ENCODE peak calls at places on chromosomes 5 and 9, in six cellular contexts. M is stimulated activated CD4-positive, alpha-beta T cell treated with anti-CD3 and anti-CD28 coated beads, Interleukin-12 subunit alpha, Interleukin-12 subunit beta, amount 100 ng/mL, for 4 hours; I is heart left ventricle; O is activated CD4-positive, CD25-positive, alpha-beta regulatory T cell treated with anti-CD3 and anti-CD28 coated beads, Interleukin-2, amount 50 U/mL, for 72 hours; N is ELR; V is activated CD8-positive, alpha-beta memory T cell treated with anti-CD3 and anti-CD28 coated beads, Interleukin-2, amount 10 ng/mL, durations not matched to agents 7 days and 5 days. Q is an unnamed sample.
A peak's percentile ranks its signal among the peaks of the same experiment; 100 is the strongest.

GRCh38 chr9:134304306-134304705 is 21.9 kb upstream of the RXRA start:
- DNase-seq in O (no peak), I (no peak), V (no peak), N (no peak), M (no peak), Q (no peak)

GRCh38 chr9:35771524-35771923 is 17.4 kb upstream of the MSMP start:
- DNase-seq in N (peak; percentile 30), M (no peak), V (no peak), I (no peak), O (no peak), Q (no peak)

GRCh38 chr5:34511915-34512314 is 144.2 kb upstream of the RAI14 start:
- DNase-seq in V (no peak), M (no peak), I (peak; percentile 38), N (no peak), O (no peak), Q (no peak)

GRCh38 chr9:28024616-28025147 is 451.4 kb upstream of the C9orf72 start:
- DNase-seq in M (no peak), N (no peak), O (no peak), I (no peak), V (no peak), Q (no peak)

GRCh38 chr5:76384189-76384588 is 18.9 kb upstream of the IQGAP2 start:
- DNase-seq in V (no peak), O (no peak), M (no peak), I (no peak), N (no peak), Q (no peak)

GRCh38 chr5:14628346-14628745 is 36.2 kb upstream of the OTULIN start:
- DNase-seq in V (peak; percentile 76), M (peak; percentile 44), I (no peak), N (peak; percentile 66), O (peak; percentile 36), Q (no peak)

GRCh38 chr9:24297931-24298330 is 247.8 kb downstream of the IZUMO3 start:
- DNase-seq in O (no peak), N (no peak), I (no peak), V (no peak), M (no peak), Q (no peak)

GRCh38 chr9:82021198-82021597 is 32.6 kb downstream of the SPATA31D1 start:
- DNase-seq in I (no peak), V (no peak), M (no peak), O (no peak), N (peak; percentile 33), Q (no peak)

GRCh38 chr9:706606-707451 is 134.7 kb upstream of the DMRT1 start:
- DNase-seq in I (peak; percentile 73), M (peak; percentile 14), O (no peak), V (peak; percentile 62), N (peak; percentile 69), Q (no peak)

GRCh38 chr5:102545175-102545574 is 46.4 kb upstream of the SLCO6A1 start:
- DNase-seq in N (peak; percentile 41), V (no peak), O (no peak), I (no peak), M (no peak), Q (no peak)

GRCh38 chr9:89642789-89643188 is 38.0 kb downstream of the GADD45G start:
- DNase-seq in I (no peak), V (no peak), O (no peak), M (no peak), N (no peak), Q (no peak)

GRCh38 chr5:58872670-58873273 is 289.9 kb downstream of the RAB3C start:
- DNase-seq in I (no peak), M (no peak), V (no peak), N (no peak), O (no peak), Q (no peak)

GRCh38 chr5:158957196-158957595 is 142.5 kb downstream of the EBF1 start:
- DNase-seq in M (no peak), V (no peak), N (no peak), O (no peak), I (no peak), Q (no peak)

GRCh38 chr9:135047521-135047920 is 39.9 kb upstream of the OLFM1 start:
- DNase-seq in O (no peak), N (no peak), M (no peak), I (no peak), V (no peak), Q (no peak)

GRCh38 chr5:141695627-141696180 is 13.7 kb upstream of the ARAP3 start:
- DNase-seq in N (peak; percentile 24), M (no peak), I (peak; percentile 76), O (no peak), V (no peak), Q (no peak)

GRCh38 chr5:68460147-68460760 is 244.7 kb downstream of the PIK3R1 start:
- DNase-seq in N (peak; percentile 81), M (no peak), I (no peak), V (peak; percentile 64), O (no peak), Q (peak; percentile 20)

GRCh38 chr5:75566710-75567309 is 44.4 kb upstream of the ANKDD1B start:
- DNase-seq in O (peak; percentile 39), N (peak; percentile 96), V (peak; percentile 54), I (no peak), M (peak; percentile 37), Q (peak; percentile 86)

GRCh38 chr9:13915591-13916301 is 398.2 kb downstream of the NFIB start:
- DNase-seq in I (no peak), V (no peak), N (no peak), O (no peak), M (no peak), Q (no peak)

GRCh38 chr5:147963948-147964693 is 57.8 kb upstream of the C5orf46 start:
- DNase-seq in M (no peak), I (no peak), N (no peak), V (no peak), O (no peak), Q (no peak)

GRCh38 chr5:3126639-3127038 is 375.2 kb upstream of the IRX2 start:
- DNase-seq in I (no peak), M (no peak), V (no peak), N (no peak), O (no peak), Q (no peak)

GRCh38 chr9:78919701-78920100 is 622.8 kb downstream of the PSAT1 start:
- DNase-seq in O (no peak), M (no peak), V (no peak), N (no peak), I (no peak), Q (no peak)

GRCh38 chr5:172534229-172535169 is 80.2 kb upstream of the SH3PXD2B start:
- DNase-seq in M (no peak), V (no peak), I (no peak), O (no peak), N (peak; percentile 24), Q (peak; percentile 15)

GRCh38 chr5:151900876-151901275 is 23.8 kb downstream of the GLRA1 start:
- DNase-seq in I (no peak), N (no peak), O (no peak), M (no peak), V (no peak), Q (no peak)

GRCh38 chr5:102537011-102537410 is 38.2 kb upstream of the SLCO6A1 start:
- DNase-seq in I (no peak), V (no peak), O (no peak), M (no peak), N (no peak), Q (no peak)

GRCh38 chr5:150993836-150994412 is 26.5 kb upstream of the GPX3 start:
- DNase-seq in M (no peak), I (no peak), V (no peak), N (no peak), O (no peak), Q (no peak)

GRCh38 chr5:146751781-146752401 is 126.7 kb downstream of the PPP2R2B start:
- DNase-seq in M (peak; percentile 1), N (no peak), V (peak; percentile 92), I (no peak), O (peak; percentile 30), Q (no peak)

GRCh38 chr9:125380406-125380805 is 118.8 kb downstream of the GAPVD1 start:
- DNase-seq in M (no peak), O (no peak), I (no peak), V (no peak), N (peak; percentile 73), Q (no peak)

GRCh38 chr5:150051657-150052195 is 34.6 kb downstream of the CSF1R start:
- DNase-seq in N (no peak), I (no peak), M (no peak), V (no peak), O (no peak), Q (no peak)

Q was measured in Panc1.